ENCODE peak calls at places on chromosomes 3 and 15, in eight cellular contexts. P is transverse colon, Y is breast epithelium, C is tibial nerve, B is hepatocyte, L is heart right ventricle, G is esophagus squamous epithelium, Q is IMR-90. D is an unnamed sample. For H3K9me3, the result is how much of the 10 kb centered on the place peaks cover.

GRCh38 chr3:100496711-100497261 is 4.4 kb downstream of the TMEM45A start:
- DNase-seq in B (no peak), Y (no peak), G (no peak), L (no peak), Q (peak), P (no peak), C (no peak), D (no peak)

GRCh38 chr3:3097958-3098357 is 12.2 kb downstream of the IL5RA start:
- DNase-seq in L (no peak), C (no peak), G (no peak), Q (no peak), Y (no peak), B (no peak), P (peak), D (no peak)

GRCh38 chr3:155676252-155676981 is 68.5 kb downstream of the PLCH1 start:
- DNase-seq in Y (no peak), C (no peak), L (peak), G (no peak), P (peak), B (peak), Q (peak), D (no peak)

GRCh38 chr3:153640689-153641308 is 478.8 kb downstream of the RAP2B start:
- DNase-seq in L (no peak), G (no peak), C (no peak), P (peak), B (peak), Q (no peak), Y (no peak), D (peak)

GRCh38 chr3:195453236-195453635 is 10.4 kb upstream of the ACAP2 start:
- DNase-seq in Y (no peak), Q (no peak), L (no peak), P (no peak), C (no peak), B (peak), G (no peak), D (no peak)

GRCh38 chr3:98070840-98071239 is 16.1 kb upstream of the OR5AC2 start:
- DNase-seq in Y (no peak), C (no peak), G (no peak), B (no peak), P (no peak), Q (no peak), L (no peak), D (no peak)

GRCh38 chr3:14548321-14548729 is 8.2 kb upstream of the GRIP2 start:
- DNase-seq in B (peak), P (peak), Y (no peak), C (peak), L (peak), Q (peak), G (no peak), D (peak)

GRCh38 chr3:72439321-72440183 is 408.7 kb downstream of the SHQ1 start:
- DNase-seq in G (no peak), B (no peak), P (no peak), Y (no peak), Q (peak), C (no peak), L (no peak), D (no peak)

GRCh38 chr3:131216801-131217200 is 164.8 kb upstream of the NUDT16 start:
- DNase-seq in Q (peak), C (no peak), Y (no peak), L (no peak), B (peak), G (no peak), P (no peak), D (no peak)

GRCh38 chr3:53227993-53228885 is 27.6 kb downstream of the TKT start:
- DNase-seq in Y (no peak), P (no peak), L (no peak), Q (no peak), B (no peak), C (no peak), G (no peak), D (no peak)

GRCh38 chr15:92273732-92274131 is 119.9 kb upstream of the ST8SIA2 start:
- DNase-seq in G (no peak), C (no peak), Q (no peak), Y (no peak), P (no peak), B (no peak), L (no peak), D (no peak)

DNA sequence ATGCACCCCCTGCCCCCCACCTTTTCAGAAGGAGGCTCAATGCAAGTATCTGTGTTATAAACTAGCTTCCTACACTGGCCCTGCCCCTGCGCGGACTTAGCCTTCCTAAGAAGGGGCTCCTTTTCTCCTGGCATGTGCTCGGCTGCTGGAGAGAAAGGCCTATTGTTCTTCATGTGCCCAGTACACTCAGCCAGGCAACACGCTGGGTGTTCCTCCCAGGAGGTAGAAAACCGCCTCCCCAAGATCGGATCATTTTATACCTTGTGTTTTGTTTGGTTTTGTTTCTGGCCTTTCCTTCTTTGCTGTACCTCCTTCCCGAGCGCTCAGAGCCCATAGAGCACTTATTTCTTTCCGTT is 30.2 kb downstream of the CCNL1 start:
- DNase-seq in Q (no peak), P (peak), C (no peak), Y (no peak), B (no peak), L (no peak), G (no peak), D (peak)
- H3K4me3 ChIP-seq in Q (no peak), P (no peak), C (peak), Y (peak), B (no peak), L (peak), G (no peak), D (no peak)

GRCh38 chr15:62270216-62270921 is 105.3 kb upstream of the C2CD4B start:
- DNase-seq in L (no peak), Q (no peak), Y (no peak), B (no peak), P (no peak), C (no peak), G (no peak), D (no peak)
- H3K9me3 ChIP-seq in L (under half), Q (under half), Y (half or more), B (under half), P (under half), C (under half), G (under half), D (under half)

GRCh38 chr3:128484404-128485282 is 8.4 kb downstream of the GATA2 start:
- DNase-seq in Y (no peak), L (no peak), Q (no peak), P (no peak), C (no peak), G (no peak), B (no peak), D (no peak)
- H3K4me3 ChIP-seq in Y (peak), L (peak), Q (no peak), P (no peak), C (no peak), G (no peak), B (no peak), D (no peak)

GRCh38 chr15:25176991-25177954 is 222.5 kb downstream of the SNRPN start:
- DNase-seq in Q (no peak), B (peak), P (peak), C (no peak), L (peak), G (no peak), Y (peak), D (peak)

GRCh38 chr15:25176616-25176923 is 221.8 kb downstream of the SNRPN start:
- DNase-seq in Q (no peak), B (no peak), Y (peak), C (no peak), P (peak), L (no peak), G (no peak), D (peak)

GRCh38 chr15:25173241-25174028 is 218.6 kb downstream of the SNRPN start:
- DNase-seq in Y (peak), G (no peak), P (no peak), L (peak), B (no peak), Q (no peak), C (no peak), D (peak)

GRCh38 chr15:25175789-25176615 is 221.2 kb downstream of the SNRPN start:
- DNase-seq in Y (no peak), L (peak), G (no peak), B (peak), Q (no peak), C (no peak), P (peak), D (peak)

GRCh38 chr15:25175033-25175788 is 220.4 kb downstream of the SNRPN start:
- DNase-seq in P (no peak), L (no peak), G (no peak), B (peak), Q (no peak), Y (peak), C (no peak), D (peak)
- H3K9me3 ChIP-seq in P (under half), L (under half), G (half or more), B (under half), Q (half or more), Y (half or more), C (under half), D (under half)

GRCh38 chr3:141524988-141525387 is 38.2 kb downstream of the RASA2 start:
- DNase-seq in B (no peak), Q (no peak), C (no peak), P (no peak), L (no peak), Y (no peak), G (no peak), D (no peak)
- H3K4me3 ChIP-seq in B (no peak), Q (no peak), C (no peak), P (no peak), L (no peak), Y (no peak), G (no peak), D (no peak)

GRCh38 chr3:133447751-133448477 is 48.1 kb downstream of the BFSP2 start:
- DNase-seq in C (no peak), L (no peak), Q (no peak), G (no peak), B (no peak), P (no peak), Y (no peak), D (peak)
- H3K9me3 ChIP-seq in C (under half), L (under half), Q (under half), G (under half), B (under half), P (under half), Y (under half), D (under half)

GRCh38 chr3:183338520-183338919 is 85.5 kb downstream of the B3GNT5 start:
- DNase-seq in B (no peak), Y (no peak), Q (no peak), P (no peak), G (no peak), L (no peak), C (no peak), D (no peak)

GRCh38 chr3:183340222-183340621 is 87.2 kb downstream of the B3GNT5 start:
- DNase-seq in Q (no peak), P (no peak), Y (no peak), B (no peak), C (no peak), G (no peak), L (no peak), D (no peak)

GRCh38 chr3:183339461-183340086 is 86.5 kb downstream of the B3GNT5 start:
- DNase-seq in Q (no peak), B (no peak), G (no peak), P (no peak), C (no peak), Y (no peak), L (no peak), D (no peak)

GRCh38 chr3:183341545-183342288 is 86.7 kb downstream of the MCF2L2 start:
- DNase-seq in B (no peak), L (no peak), Y (no peak), Q (no peak), G (no peak), P (no peak), C (no peak), D (no peak)

DNA sequence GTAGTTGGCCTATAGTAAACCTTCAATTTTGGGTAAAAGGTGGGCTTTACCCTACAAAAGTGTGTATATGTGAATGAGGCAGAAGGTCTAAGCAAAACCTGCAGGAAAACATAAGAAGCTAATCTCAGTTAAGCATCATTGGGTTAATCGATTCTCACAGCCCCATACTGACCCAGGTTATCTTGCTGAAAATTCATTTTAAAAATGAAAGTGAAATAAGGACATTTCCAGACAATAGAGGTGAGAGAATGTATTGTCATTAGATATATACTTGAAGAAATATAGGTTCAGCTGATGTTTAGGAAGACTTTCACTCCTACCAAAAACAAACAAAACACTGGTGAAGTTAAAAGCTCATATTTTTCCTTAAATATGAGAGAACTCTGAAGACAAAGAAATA is 85.6 kb downstream of the MCF2L2 start:
- DNase-seq in Q (no peak), L (no peak), B (no peak), G (no peak), C (no peak), P (no peak), Y (no peak), D (no peak)
- H3K4me3 ChIP-seq in Q (no peak), L (no peak), B (no peak), G (no peak), C (no peak), P (no peak), Y (no peak), D (no peak)

DNA sequence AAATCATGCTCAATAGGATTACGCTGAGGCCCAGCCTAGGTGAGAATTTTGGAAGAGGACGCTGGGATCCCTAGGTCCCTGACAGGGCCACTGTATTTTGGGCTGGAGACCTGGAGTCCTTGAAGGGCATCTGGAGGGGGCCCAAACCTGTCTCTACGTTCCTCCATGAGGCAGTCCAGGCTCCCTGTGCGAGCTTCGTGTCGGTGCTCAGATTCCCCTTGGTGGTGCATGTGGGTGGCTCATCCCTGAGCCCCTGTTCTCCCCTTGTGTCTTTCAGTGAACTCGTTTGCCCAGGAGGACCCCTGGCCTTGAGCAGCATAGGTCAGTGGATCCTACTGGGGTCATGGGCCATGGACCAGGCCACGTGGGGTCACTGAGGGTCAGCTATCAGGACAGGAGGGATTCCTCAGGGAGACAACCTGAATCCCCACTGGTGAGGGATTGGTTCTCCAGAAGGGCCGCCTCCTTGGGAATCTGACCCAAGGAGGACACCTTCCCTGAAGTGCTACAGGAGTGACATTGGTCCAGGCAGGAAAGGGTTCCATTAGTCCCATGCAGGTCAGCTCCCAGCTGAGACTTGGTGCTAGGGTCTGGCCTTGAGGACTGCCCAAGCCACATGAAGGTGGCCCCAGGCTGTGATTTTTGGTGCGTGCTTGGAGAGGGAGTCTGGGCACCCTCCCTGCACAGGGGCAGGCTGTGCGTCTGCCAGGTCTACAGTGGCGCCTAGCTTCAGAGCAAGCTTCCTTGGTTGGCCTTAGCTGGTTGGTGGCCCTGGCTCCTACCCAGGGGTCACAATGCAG is 229.8 kb downstream of the SNRPN start:
- DNase-seq in L (no peak), Q (no peak), G (no peak), Y (peak), C (no peak), B (no peak), P (no peak), D (no peak)
- H3K9me3 ChIP-seq in L (under half), Q (half or more), G (under half), Y (half or more), C (under half), B (under half), P (under half), D (under half)

GRCh38 chr3:124033360-124034015 is 41.6 kb upstream of the ROPN1 start:
- DNase-seq in Q (no peak), Y (no peak), P (peak), G (no peak), B (peak), L (no peak), C (no peak), D (peak)
- H3K4me3 ChIP-seq in Q (peak), Y (peak), P (peak), G (peak), B (peak), L (peak), C (peak), D (peak)

GRCh38 chr15:97567411-97567810 is 393.1 kb upstream of the ARRDC4 start:
- DNase-seq in B (no peak), P (no peak), G (no peak), C (no peak), Y (no peak), Q (no peak), L (no peak), D (no peak)

GRCh38 chr15:97561529-97561928 is 399.0 kb upstream of the ARRDC4 start:
- DNase-seq in C (no peak), G (no peak), Q (no peak), L (no peak), Y (no peak), B (no peak), P (no peak), D (no peak)

GRCh38 chr15:97563516-97563915 is 397.0 kb upstream of the ARRDC4 start:
- DNase-seq in C (no peak), P (no peak), Y (no peak), L (no peak), B (no peak), G (no peak), Q (no peak), D (no peak)

DNA sequence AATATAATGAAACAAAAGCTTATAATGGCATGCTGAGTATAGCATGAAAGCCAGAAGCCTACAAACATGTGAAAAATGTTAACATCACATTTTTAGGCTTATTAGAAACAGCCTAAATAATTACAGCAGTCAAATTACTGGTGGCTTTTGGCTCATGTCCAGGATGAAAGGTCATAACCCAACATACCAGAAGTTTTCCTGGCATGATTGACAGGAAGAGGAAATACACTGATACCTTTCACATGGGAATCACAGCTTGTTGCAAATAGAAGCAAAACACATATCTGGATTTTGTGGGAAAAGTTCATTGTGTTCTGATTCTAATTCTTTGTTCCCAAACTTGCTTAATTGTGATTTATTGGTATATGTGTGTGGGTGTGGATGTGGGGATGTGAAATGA is 393.5 kb upstream of the ARRDC4 start:
- DNase-seq in G (no peak), P (no peak), Q (no peak), B (no peak), Y (no peak), L (peak), C (no peak), D (no peak)
- H3K9me3 ChIP-seq in G (under half), P (under half), Q (under half), B (under half), Y (under half), L (under half), C (under half), D (under half)

D was measured in Peyer's patch.